ENCODE peak calls at places on chromosomes 6 and 20, in eight cellular contexts. Q, A, P, H, Y, I, C and L are unnamed samples.

GRCh38 chr6:125806813-125807212 is 16.1 kb downstream of the NCOA7 start:
- DNase-seq in P (no peak), Q (no peak), H (no peak), I (no peak), C (no peak), A (no peak), Y (no peak), L (no peak)

GRCh38 chr6:31402324-31403282 is 792 bp upstream of the MICA start:
- DNase-seq in Y (peak), Q (peak), I (peak), A (no peak), C (peak), P (peak), H (no peak), L (peak)

GRCh38 chr20:33889312-33889711 is 78.2 kb downstream of the CHMP4B start:
- DNase-seq in I (no peak), H (no peak), Y (no peak), Q (no peak), P (no peak), C (no peak), A (no peak), L (no peak)

GRCh38 chr6:158488065-158488464 is 71.8 kb upstream of the TMEM181 start:
- DNase-seq in I (no peak), Q (peak), C (no peak), P (peak), H (peak), A (no peak), Y (no peak), L (no peak)

GRCh38 chr6:35713006-35713405 is 23.8 kb upstream of the ARMC12 start:
- DNase-seq in H (no peak), C (no peak), Y (no peak), A (no peak), P (no peak), I (no peak), Q (no peak), L (no peak)

GRCh38 chr6:9250852-9251251 is 815.5 kb upstream of the SLC35B3 start:
- DNase-seq in Q (peak), C (peak), Y (peak), I (no peak), P (peak), H (peak), A (no peak), L (peak)

GRCh38 chr6:169991031-169991390 is 239.6 kb downstream of the ERMARD start:
- DNase-seq in H (no peak), I (no peak), P (no peak), Y (peak), Q (no peak), A (no peak), C (no peak), L (no peak)

GRCh38 chr6:143328885-143329284 is 121.6 kb downstream of the ADAT2 start:
- DNase-seq in A (no peak), P (no peak), Y (no peak), Q (no peak), C (no peak), H (peak), I (no peak), L (no peak)

GRCh38 chr20:4844325-4844724 is 122.6 kb downstream of the PRND start:
- DNase-seq in H (no peak), I (no peak), C (peak), P (no peak), Q (no peak), Y (no peak), A (no peak), L (no peak)

GRCh38 chr6:19153270-19153980 is 683.7 kb upstream of the ID4 start:
- DNase-seq in Y (no peak), H (peak), Q (peak), P (peak), A (no peak), I (no peak), C (no peak), L (no peak)

GRCh38 chr6:148720371-148720770 is 26.5 kb upstream of the UST start:
- DNase-seq in I (no peak), C (no peak), Y (no peak), A (no peak), P (no peak), H (no peak), Q (peak), L (no peak)

GRCh38 chr6:93794161-93794560 is 374.8 kb upstream of the EPHA7 start:
- DNase-seq in A (no peak), C (no peak), Y (no peak), H (no peak), P (no peak), Q (no peak), I (no peak), L (no peak)

GRCh38 chr20:20593447-20594170 is 118.8 kb downstream of the RALGAPA2 start:
- DNase-seq in A (no peak), I (no peak), Y (no peak), P (peak), H (peak), Q (peak), C (peak), L (peak)

GRCh38 chr20:5730131-5730530 is 20.1 kb upstream of the SHLD1 start:
- DNase-seq in Q (no peak), Y (no peak), A (no peak), I (no peak), C (no peak), H (no peak), P (no peak), L (no peak)

GRCh38 chr20:57308451-57309410 is 20.9 kb upstream of the SPO11 start:
- DNase-seq in C (no peak), A (no peak), I (no peak), H (no peak), Q (no peak), Y (no peak), P (no peak), L (no peak)

GRCh38 chr6:163413054-163413344 is 1.5 kb upstream of the QKI start:
- DNase-seq in P (no peak), A (no peak), H (no peak), C (no peak), Y (no peak), Q (no peak), I (no peak), L (no peak)

GRCh38 chr6:30613251-30614043 is 3.6 kb downstream of the PPP1R10 start:
- DNase-seq in Y (no peak), I (no peak), C (no peak), A (no peak), H (no peak), P (no peak), Q (no peak), L (no peak)

GRCh38 chr6:36930483-36930882 is 24.1 kb upstream of the PI16 start:
- DNase-seq in H (no peak), Y (no peak), I (no peak), P (no peak), Q (no peak), A (no peak), C (no peak), L (no peak)

GRCh38 chr6:7313505-7314165 is 636 bp upstream of the SSR1 start:
- DNase-seq in I (no peak), Q (no peak), A (no peak), Y (no peak), H (no peak), P (no peak), C (no peak), L (no peak)

GRCh38 chr6:31042801-31043200 is 32.5 kb downstream of the MUC22 start:
- DNase-seq in C (peak), A (peak), Q (peak), I (peak), H (peak), P (peak), Y (peak), L (no peak)

GRCh38 chr6:79334674-79335073 is 100.2 kb upstream of the HMGN3 start:
- DNase-seq in P (no peak), C (no peak), I (no peak), Y (no peak), H (peak), Q (peak), A (no peak), L (no peak)

GRCh38 chr6:6734463-6735455 is 146.2 kb downstream of the LY86 start:
- DNase-seq in Y (no peak), A (no peak), P (no peak), H (no peak), I (no peak), Q (peak), C (no peak), L (no peak)

GRCh38 chr6:16769131-16769985 is 8.1 kb upstream of the ATXN1 start:
- DNase-seq in Q (peak), A (peak), H (peak), P (peak), Y (peak), C (peak), I (peak), L (no peak)

GRCh38 chr20:48283470-48284110 is 498.3 kb upstream of the SULF2 start:
- DNase-seq in I (no peak), C (no peak), A (peak), Q (peak), P (peak), H (peak), Y (peak), L (peak)

GRCh38 chr6:51569594-51569993 is 517.8 kb downstream of the PKHD1 start:
- DNase-seq in P (no peak), H (no peak), Y (no peak), C (peak), I (no peak), A (no peak), Q (no peak), L (no peak)

GRCh38 chr20:49811825-49812462 is 684 bp upstream of the SLC9A8 start:
- DNase-seq in P (peak), I (no peak), Q (peak), H (no peak), Y (no peak), A (no peak), C (peak), L (no peak)

GRCh38 chr6:54846857-54847721 is 518 bp downstream of the FAM83B start:
- DNase-seq in P (no peak), H (no peak), Y (no peak), Q (peak), C (peak), I (no peak), A (no peak), L (no peak)

GRCh38 chr6:108847738-108848115 is 495 bp upstream of the ARMC2 start:
- DNase-seq in P (no peak), I (no peak), C (no peak), H (no peak), Y (no peak), A (no peak), Q (no peak), L (no peak)
- H3K27ac ChIP-seq in P (no peak), I (peak), C (peak), H (peak), Y (peak), A (peak), Q (no peak), L (peak)

GRCh38 chr6:28089054-28089453 is 8.7 kb downstream of the ZNF165 start:
- DNase-seq in A (no peak), P (no peak), I (no peak), C (no peak), Y (no peak), H (no peak), Q (no peak), L (no peak)

GRCh38 chr6:28090902-28091586 is 10.7 kb downstream of the ZNF165 start:
- DNase-seq in C (peak), I (no peak), Y (no peak), A (peak), H (no peak), P (no peak), Q (peak), L (no peak)
- H3K4me3 ChIP-seq in C (peak), I (peak), Y (peak), A (peak), H (no peak), P (peak), Q (no peak), L (peak)

DNA sequence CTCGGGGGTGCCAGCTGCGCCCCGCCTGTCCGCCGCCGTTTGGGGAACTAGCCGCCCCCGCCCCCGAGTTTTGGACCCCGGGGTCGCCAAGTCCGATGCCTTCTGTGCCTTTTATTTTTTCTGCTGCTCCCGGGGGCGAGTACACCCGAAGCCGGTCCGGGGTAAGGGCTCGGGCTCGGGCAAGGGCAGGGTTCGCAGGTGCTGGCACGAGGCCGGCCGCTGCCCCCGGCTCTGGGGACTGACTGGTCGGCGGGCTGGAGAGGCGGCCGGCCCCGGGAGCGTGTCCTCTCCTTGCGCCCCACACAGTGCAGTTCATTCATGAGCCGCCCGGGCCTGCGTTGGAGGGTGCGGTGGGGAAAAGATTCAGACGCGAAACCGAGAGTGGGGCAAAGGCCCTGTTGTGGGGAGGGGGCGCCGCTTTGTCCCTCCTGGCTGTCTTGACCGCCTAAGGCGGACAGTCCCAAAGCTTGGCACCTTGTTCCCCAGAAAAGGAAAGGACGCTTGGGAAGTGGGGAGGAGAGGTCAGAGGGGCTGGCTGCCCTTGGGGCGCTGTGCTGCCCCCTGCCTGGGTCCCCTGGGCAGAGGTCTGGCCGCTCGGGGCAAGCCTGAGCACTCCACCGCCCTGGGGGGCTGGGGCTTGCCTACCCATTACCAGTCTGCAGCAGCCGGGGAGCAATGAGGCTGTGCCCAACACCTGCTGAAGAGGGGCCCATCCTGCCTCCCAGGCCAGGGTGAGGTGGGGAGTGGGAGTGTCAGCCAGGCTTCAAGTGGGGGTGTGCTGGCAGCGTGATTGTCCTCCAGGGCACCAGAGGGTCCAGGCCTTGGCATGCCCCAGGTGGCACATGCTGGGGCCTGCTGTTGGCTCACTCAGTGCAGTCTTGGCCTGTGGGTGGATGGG is 915 bp downstream of the TMEM63B start:
- DNase-seq in I (no peak), Q (peak), C (no peak), P (peak), H (peak), A (peak), Y (peak), L (no peak)
- TF ChIP-seq CTCF in I (no peak), Q (no peak), C (no peak), P (peak), H (peak), A (no peak), Y (peak), L (no peak)

DNA sequence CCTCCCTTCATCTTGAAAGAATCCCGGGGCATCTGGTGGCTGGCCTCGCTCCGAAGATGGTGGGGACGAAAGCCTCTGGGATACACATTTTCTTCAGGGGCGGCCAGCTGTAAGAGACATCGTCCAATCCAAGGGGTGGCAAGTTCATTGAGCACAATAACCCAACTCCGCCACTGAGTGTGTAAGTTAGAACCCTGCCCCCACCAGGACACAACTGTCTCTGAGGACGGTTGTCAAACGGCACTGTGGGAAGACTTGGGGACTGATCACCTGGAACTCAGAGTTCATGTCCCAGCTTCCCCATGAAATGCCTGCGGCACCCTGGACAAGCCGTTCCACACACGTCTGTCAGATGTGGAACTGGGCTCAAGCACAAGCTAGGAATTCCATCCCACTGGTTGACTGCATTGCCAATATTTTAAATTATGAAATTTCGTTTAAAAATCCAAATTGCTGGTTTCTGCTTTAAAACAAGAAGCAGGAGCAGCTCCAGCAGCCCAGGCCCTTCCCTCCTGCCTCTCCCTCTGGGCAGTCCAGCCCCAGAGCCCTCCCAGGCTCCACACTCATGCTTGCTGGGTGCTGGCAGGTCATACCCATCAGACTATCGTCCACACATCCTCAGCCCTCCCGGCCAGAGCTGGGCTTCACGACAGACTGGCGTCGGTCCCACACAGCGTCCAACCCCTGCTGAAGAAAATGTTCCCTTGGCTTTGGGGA is 80.9 kb upstream of the AFDN start:
- DNase-seq in P (no peak), H (no peak), Y (peak), I (no peak), C (no peak), A (no peak), Q (no peak), L (no peak)
- H3K27ac ChIP-seq in P (no peak), H (no peak), Y (no peak), I (no peak), C (no peak), A (no peak), Q (no peak), L (no peak)

GRCh38 chr6:137213813-137214212 is 5.4 kb downstream of the IFNGR1 start:
- DNase-seq in P (no peak), I (no peak), Q (no peak), Y (no peak), A (no peak), C (no peak), H (no peak), L (no peak)
- H3K4me3 ChIP-seq in P (no peak), I (no peak), Q (no peak), Y (no peak), A (peak), C (no peak), H (no peak), L (no peak)

GRCh38 chr6:69867075-69867911 is 937 bp downstream of the COL19A1 start:
- DNase-seq in C (peak), Q (peak), Y (peak), I (peak), H (peak), A (peak), P (peak), L (peak)
- TF ChIP-seq CTCF in C (peak), Q (no peak), Y (peak), I (no peak), H (peak), A (peak), P (peak), L (no peak)

GRCh38 chr6:122374307-122374706 is 25.1 kb upstream of the HSF2 start:
- DNase-seq in A (no peak), C (no peak), Q (no peak), I (no peak), H (no peak), Y (no peak), P (no peak), L (no peak)
- H3K27ac ChIP-seq in A (no peak), C (no peak), Q (no peak), I (no peak), H (no peak), Y (no peak), P (no peak), L (no peak)

GRCh38 chr6:111486921-111487320 is 3.9 kb upstream of the REV3L start:
- DNase-seq in P (no peak), H (peak), Q (no peak), C (no peak), A (no peak), I (no peak), Y (no peak), L (no peak)

GRCh38 chr6:111483736-111484654 is 977 bp upstream of the REV3L start:
- DNase-seq in I (peak), P (peak), H (peak), Y (peak), Q (peak), A (peak), C (peak), L (peak)

GRCh38 chr6:111486475-111486874 is 3.5 kb upstream of the REV3L start:
- DNase-seq in H (no peak), Q (no peak), C (no peak), P (no peak), A (no peak), Y (no peak), I (no peak), L (no peak)

GRCh38 chr6:111484655-111484974 is 1.6 kb upstream of the REV3L start:
- DNase-seq in C (no peak), A (no peak), Y (no peak), H (no peak), P (no peak), Q (no peak), I (no peak), L (no peak)

DNA sequence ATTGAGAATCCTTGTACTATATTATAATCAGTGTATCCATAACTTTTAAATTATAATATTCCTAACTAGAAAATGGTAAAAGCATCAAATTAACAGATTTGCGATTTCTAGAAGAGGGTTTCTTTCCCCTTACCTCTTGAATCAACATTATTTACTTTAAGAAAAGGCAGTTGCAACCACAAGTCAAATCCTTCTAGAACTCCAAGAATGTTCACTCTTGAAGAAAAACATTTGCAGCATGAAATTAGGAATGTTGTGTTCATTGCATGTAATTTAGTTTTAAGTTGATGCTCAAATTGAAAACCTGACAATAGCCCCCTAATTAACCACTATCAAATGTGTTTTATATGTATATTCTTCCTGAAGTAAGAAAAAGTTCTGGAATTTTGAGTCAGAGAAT is 2.3 kb upstream of the REV3L start:
- DNase-seq in Q (no peak), I (no peak), C (no peak), Y (no peak), A (no peak), P (no peak), H (no peak), L (no peak)
- H3K4me3 ChIP-seq in Q (no peak), I (no peak), C (peak), Y (no peak), A (no peak), P (no peak), H (no peak), L (peak)

DNA sequence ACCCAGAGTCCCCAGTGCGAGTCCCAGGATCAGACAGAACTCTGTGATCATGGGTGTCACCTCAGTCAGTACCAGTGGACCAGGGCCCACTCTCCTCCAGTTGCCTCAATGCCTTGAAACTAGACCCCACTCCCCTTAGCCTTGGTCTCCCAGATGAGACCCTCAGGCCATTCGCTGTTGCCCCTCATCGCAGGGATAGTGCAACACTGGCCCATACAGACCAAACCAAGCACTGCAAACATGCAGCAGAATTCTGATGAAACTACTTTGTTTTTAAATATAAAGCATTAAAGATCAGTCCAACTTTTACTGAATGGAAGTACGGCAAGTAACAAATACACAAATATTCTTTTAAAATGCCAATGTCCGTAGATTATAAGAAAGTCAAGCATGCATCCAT is 101.2 kb upstream of the NT5E start:
- DNase-seq in Y (no peak), P (no peak), I (no peak), C (no peak), A (no peak), Q (no peak), H (no peak), L (no peak)
- TF ChIP-seq CTCF in Y (no peak), P (no peak), I (no peak), C (peak), A (no peak), Q (no peak), H (peak), L (no peak)